ENCODE peak calls at places on chromosomes 5 and 9, in five cellular contexts. One of them, this sample, is unnamed.

GRCh38 chr9:109811876-109812275 is 31.9 kb downstream of the PALM2AKAP2 start:
- DNase-seq in A549: no peak
- DNase-seq in neural progenitor cell: no peak
- DNase-seq in fibroblast of lung: no peak
- DNase-seq in H9: no peak
- DNase-seq in this sample: no peak

GRCh38 chr9:131402073-131402472 is 8.2 kb downstream of the PRRC2B start:
- DNase-seq in fibroblast of lung: peak; percentile 82
- DNase-seq in H9: no peak
- DNase-seq in neural progenitor cell: no peak
- DNase-seq in A549: no peak
- DNase-seq in this sample: no peak

GRCh38 chr5:109250080-109250479 is 159.7 kb downstream of the PJA2 start:
- DNase-seq in neural progenitor cell: no peak
- DNase-seq in fibroblast of lung: no peak
- DNase-seq in H9: no peak
- DNase-seq in A549: no peak
- DNase-seq in this sample: no peak

GRCh38 chr5:151095341-151096000 is 14.6 kb upstream of the TNIP1 start:
- DNase-seq in fibroblast of lung: peak; percentile 21
- DNase-seq in neural progenitor cell: no peak
- DNase-seq in H9: no peak
- DNase-seq in A549: no peak
- DNase-seq in this sample: peak; percentile 36

GRCh38 chr9:113817171-113817570 is 58.9 kb upstream of the ZNF618 start:
- DNase-seq in neural progenitor cell: no peak
- DNase-seq in fibroblast of lung: no peak
- DNase-seq in H9: no peak
- DNase-seq in A549: no peak
- DNase-seq in this sample: no peak

GRCh38 chr9:127751269-127752054 is 16.4 kb upstream of the TOR2A start:
- DNase-seq in A549: no peak
- DNase-seq in fibroblast of lung: no peak
- DNase-seq in neural progenitor cell: peak; percentile 79
- DNase-seq in H9: peak; percentile 68
- DNase-seq in this sample: no peak

GRCh38 chr5:167160388-167160787 is 1131.1 kb upstream of the WWC1 start:
- DNase-seq in fibroblast of lung: no peak
- DNase-seq in neural progenitor cell: no peak
- DNase-seq in H9: no peak
- DNase-seq in A549: no peak
- DNase-seq in this sample: no peak

GRCh38 chr5:77138981-77139380 is 51.9 kb upstream of the ZBED3 start:
- DNase-seq in A549: no peak
- DNase-seq in H9: no peak
- DNase-seq in neural progenitor cell: peak; percentile 16
- DNase-seq in fibroblast of lung: peak; percentile 69
- DNase-seq in this sample: peak; percentile 13

GRCh38 chr5:61340775-61341361 is 8.8 kb downstream of the ZSWIM6 start:
- DNase-seq in H9: no peak
- DNase-seq in neural progenitor cell: no peak
- DNase-seq in A549: no peak
- DNase-seq in fibroblast of lung: no peak
- DNase-seq in this sample: no peak

GRCh38 chr5:669842-670395 is 23.2 kb downstream of the TPPP start:
- DNase-seq in A549: no peak
- DNase-seq in neural progenitor cell: no peak
- DNase-seq in H9: no peak
- DNase-seq in fibroblast of lung: no peak
- DNase-seq in this sample: no peak

GRCh38 chr9:96253059-96253696 is 48.8 kb downstream of the HSD17B3 start:
- DNase-seq in fibroblast of lung: no peak
- DNase-seq in A549: no peak
- DNase-seq in neural progenitor cell: no peak
- DNase-seq in H9: no peak
- DNase-seq in this sample: no peak
- H3K4me2 ChIP-seq in fibroblast of lung: no peak overlapping the region
- H3K4me2 ChIP-seq in A549: no peak overlapping the region
- H3K4me2 ChIP-seq in neural progenitor cell: no peak overlapping the region
- H3K4me2 ChIP-seq in H9: no peak overlapping the region
- H3K4me2 ChIP-seq in this sample: no peak overlapping the region

DNA sequence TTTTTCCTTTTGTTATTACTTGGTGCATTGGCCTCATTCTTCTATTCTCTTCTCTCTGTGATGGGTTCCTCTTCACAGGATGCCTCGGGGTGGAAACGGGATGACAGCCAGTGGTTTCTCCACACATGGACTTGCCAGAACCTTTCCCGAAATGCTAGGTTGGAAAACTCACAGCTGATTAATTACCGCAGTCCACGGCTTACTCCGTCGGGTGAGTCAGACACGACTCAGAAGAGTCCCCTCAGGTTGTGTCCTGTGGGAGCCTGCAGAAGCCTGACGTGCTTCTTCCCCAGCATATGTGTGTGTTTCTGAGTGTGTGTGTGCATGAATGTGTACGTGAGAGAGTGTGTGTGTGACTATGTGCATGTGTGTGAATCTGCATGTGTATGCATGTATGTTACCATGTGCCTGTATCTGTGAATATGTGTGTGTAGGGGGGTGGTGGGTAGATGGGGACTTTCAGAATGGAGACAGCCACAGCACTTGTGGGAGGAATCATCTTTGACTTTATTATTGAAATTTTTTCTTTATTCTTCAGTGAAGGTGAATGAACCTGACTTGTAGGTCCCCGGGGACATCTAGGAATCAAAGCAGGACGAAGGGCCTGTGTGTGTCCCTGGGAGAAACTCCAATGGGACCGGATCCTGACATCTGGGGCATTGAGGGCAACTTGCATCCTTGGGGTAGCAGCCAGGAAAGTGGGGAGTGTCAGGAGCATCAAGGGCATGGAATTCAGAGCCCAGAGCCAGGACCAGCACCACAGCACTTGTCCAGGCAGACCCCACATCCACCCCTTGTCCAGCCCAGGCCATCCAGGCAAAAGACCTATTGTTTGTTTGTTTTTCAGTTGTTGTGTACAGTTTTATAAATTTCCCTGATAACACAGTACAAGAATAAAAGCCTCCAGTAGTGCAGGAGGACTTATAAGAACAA is 21.9 kb upstream of the MED10 start:
- DNase-seq in fibroblast of lung: peak; percentile 74
- DNase-seq in H9: no peak
- DNase-seq in A549: no peak
- DNase-seq in neural progenitor cell: no peak
- DNase-seq in this sample: no peak
- H3K4me2 ChIP-seq in fibroblast of lung: no peak overlapping the region
- H3K4me2 ChIP-seq in H9: no peak overlapping the region
- H3K4me2 ChIP-seq in A549: no peak overlapping the region
- H3K4me2 ChIP-seq in neural progenitor cell: no peak overlapping the region
- H3K4me2 ChIP-seq in this sample: no peak overlapping the region

GRCh38 chr9:71793386-71794105 is 25.2 kb upstream of the CEMIP2 start:
- DNase-seq in H9: peak; percentile 73
- DNase-seq in A549: no peak
- DNase-seq in neural progenitor cell: peak; percentile 82
- DNase-seq in fibroblast of lung: peak; percentile 90
- DNase-seq in this sample: no peak
- H3K4me2 ChIP-seq in H9: no peak overlapping the region
- H3K4me2 ChIP-seq in A549: peak overlapping the region; percentile 70
- H3K4me2 ChIP-seq in neural progenitor cell: no peak overlapping the region
- H3K4me2 ChIP-seq in fibroblast of lung: no peak overlapping the region
- H3K4me2 ChIP-seq in this sample: peak overlapping the region; percentile 41

DNA sequence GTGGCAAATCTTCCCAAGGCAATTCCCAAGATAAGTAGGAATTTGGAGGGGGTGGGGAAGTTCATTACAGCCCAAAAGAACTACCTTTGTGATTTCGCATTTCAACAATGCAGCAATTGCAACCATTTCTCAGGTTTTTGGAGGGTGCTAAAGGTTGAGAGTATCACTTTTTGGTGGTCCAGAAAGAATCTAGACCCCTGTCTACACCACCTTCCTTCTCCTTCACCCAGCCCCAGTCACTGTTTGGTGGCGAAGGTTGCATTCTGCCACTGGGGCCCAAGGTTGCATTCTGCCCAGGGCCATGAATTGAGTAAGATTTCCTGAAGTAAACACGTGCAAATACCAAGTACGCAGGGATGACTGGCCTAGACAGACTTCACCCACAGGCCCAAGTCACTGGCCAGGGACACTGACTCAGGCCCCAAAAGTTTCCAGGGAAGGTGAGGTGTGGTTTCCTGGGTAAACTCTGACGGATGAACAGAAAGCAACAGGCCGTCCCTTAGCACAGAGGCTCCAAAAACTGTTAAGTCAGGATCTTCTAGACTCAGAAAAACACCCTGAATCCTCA is 5.7 kb downstream of the PDE6A start:
- DNase-seq in A549: peak; percentile 88
- DNase-seq in neural progenitor cell: no peak
- DNase-seq in fibroblast of lung: peak; percentile 93
- DNase-seq in H9: no peak
- DNase-seq in this sample: no peak
- H3K4me2 ChIP-seq in A549: peak overlapping the region; percentile 79
- H3K4me2 ChIP-seq in neural progenitor cell: no peak overlapping the region
- H3K4me2 ChIP-seq in fibroblast of lung: peak overlapping the region; percentile 32
- H3K4me2 ChIP-seq in H9: no peak overlapping the region
- H3K4me2 ChIP-seq in this sample: peak overlapping the region; percentile 46